ENCODE peak calls at places on chromosomes 12 and 14, in five cellular contexts. B is mucosa of descending colon; Y is erythroblast; S is stimulated activated CD8-positive, alpha-beta memory T cell treated with anti-CD3 and anti-CD28 coated beads, Interleukin-4, amount 100 ng/mL, for 1 hour; U is IMR-90. V is an unnamed sample.

GRCh38 chr12:102596687-102597086 is 116.3 kb upstream of the IGF1 start:
- DNase-seq in B (no peak), Y (no peak), U (no peak), S (no peak), V (no peak)

GRCh38 chr12:122909442-122910288 is 13.7 kb upstream of the VPS37B start:
- DNase-seq in S (no peak), U (no peak), Y (no peak), B (no peak), V (no peak)

GRCh38 chr14:68463705-68464104 is 329.2 kb downstream of the ZFP36L1 start:
- DNase-seq in S (no peak), B (no peak), Y (no peak), U (no peak), V (peak; percentile 95)

GRCh38 chr12:6250343-6250742 is 50.1 kb downstream of the CD9 start:
- DNase-seq in Y (no peak), B (no peak), U (no peak), S (no peak), V (no peak)

GRCh38 chr12:104469523-104469922 is 12.8 kb downstream of the CHST11 start:
- DNase-seq in B (no peak), U (no peak), Y (no peak), S (no peak), V (no peak)

GRCh38 chr14:21092147-21093011 is 6.1 kb downstream of the ZNF219 start:
- DNase-seq in S (peak; percentile 83), U (peak; percentile 67), Y (peak; percentile 85), B (peak; percentile 95), V (peak; percentile 79)

GRCh38 chr14:54777395-54777794 is 125.2 kb downstream of the GCH1 start:
- DNase-seq in S (no peak), Y (no peak), B (no peak), U (no peak), V (no peak)

GRCh38 chr12:121490401-121491257 is 90.2 kb downstream of the KDM2B start:
- DNase-seq in B (no peak), S (no peak), U (no peak), Y (no peak), V (no peak)

GRCh38 chr14:96225745-96226151 is 21.1 kb downstream of the BDKRB2 start:
- DNase-seq in B (peak; percentile 73), U (peak; percentile 64), Y (no peak), S (no peak), V (peak; percentile 72)

GRCh38 chr12:47025798-47026197 is 53.6 kb upstream of the PCED1B start:
- DNase-seq in Y (no peak), B (no peak), U (no peak), S (no peak), V (no peak)

GRCh38 chr14:78327426-78328210 is 157.4 kb downstream of the NRXN3 start:
- DNase-seq in S (no peak), U (no peak), B (no peak), Y (no peak), V (no peak)

GRCh38 chr14:31926123-31926522 is 151.0 kb upstream of the ARHGAP5 start:
- DNase-seq in S (no peak), B (peak; percentile 27), Y (peak; percentile 41), U (peak; percentile 53), V (peak; percentile 62)

GRCh38 chr12:76083246-76083735 is 1.2 kb downstream of the NAP1L1 start:
- DNase-seq in B (no peak), U (no peak), S (no peak), Y (no peak), V (no peak)

GRCh38 chr14:67623114-67623513 is 3.4 kb downstream of the ARG2 start:
- DNase-seq in U (no peak), Y (no peak), S (no peak), B (no peak), V (no peak)

GRCh38 chr14:72894623-72895378 is 900 bp upstream of the DPF3 start:
- DNase-seq in U (no peak), B (peak; percentile 44), Y (peak; percentile 80), S (no peak), V (no peak)

GRCh38 chr12:103273645-103274044 is 222.1 kb downstream of the C12orf42 start:
- DNase-seq in Y (no peak), U (no peak), B (no peak), S (no peak), V (no peak)

GRCh38 chr12:16857456-16857923 is 251.5 kb upstream of the LMO3 start:
- DNase-seq in U (no peak), Y (no peak), B (no peak), S (no peak), V (no peak)

GRCh38 chr12:1928439-1929121 is 10.1 kb upstream of the CACNA2D4 start:
- DNase-seq in Y (no peak), B (no peak), S (no peak), U (no peak), V (no peak)

GRCh38 chr14:86626530-86626929 is 1096.6 kb downstream of the FLRT2 start:
- DNase-seq in Y (no peak), S (no peak), U (peak; percentile 55), B (no peak), V (no peak)

GRCh38 chr14:104393898-104394605 is 185.5 kb upstream of the C14orf180 start:
- DNase-seq in Y (no peak), B (peak; percentile 20), U (no peak), S (peak; percentile 16), V (no peak)

GRCh38 chr14:71373773-71374172 is 466.5 kb downstream of the PCNX1 start:
- DNase-seq in S (no peak), Y (no peak), U (no peak), B (no peak), V (no peak)

GRCh38 chr14:69049675-69050074 is 70.6 kb upstream of the ACTN1 start:
- DNase-seq in S (no peak), U (peak; percentile 93), Y (no peak), B (no peak), V (no peak)

GRCh38 chr14:61337893-61338292 is 16.5 kb downstream of the PRKCH start:
- DNase-seq in B (no peak), U (no peak), S (no peak), Y (no peak), V (no peak)

GRCh38 chr12:52168019-52168717 is 23.6 kb downstream of the KRT80 start:
- DNase-seq in U (peak; percentile 88), Y (no peak), S (no peak), B (peak; percentile 34), V (no peak)

GRCh38 chr12:65501935-65502334 is 223.5 kb downstream of the MSRB3 start:
- DNase-seq in U (no peak), S (no peak), Y (no peak), B (no peak), V (no peak)

GRCh38 chr12:113302925-113303640 is 31.8 kb downstream of the SLC8B1 start:
- DNase-seq in U (no peak), Y (no peak), B (peak; percentile 28), S (no peak), V (peak; percentile 48)